ENCODE peak calls at places on chromosomes 3 and 15, in four cellular contexts. Y is SK-N-SH, Z is K562, T is HepG2. K is an unnamed sample.

GRCh38 chr15:67082007-67082536 is 16.7 kb downstream of the SMAD3 start:
- DNase-seq in T (no peak), Y (no peak), Z (peak), K (no peak)

GRCh38 chr3:126543457-126544090 is 15.2 kb downstream of the C3orf22 start:
- DNase-seq in Z (no peak), T (no peak), Y (peak), K (no peak)

GRCh38 chr3:141763088-141763750 is at the start of gene GRK7:
- DNase-seq in Y (no peak), T (no peak), Z (no peak), K (no peak)

GRCh38 chr3:120092444-120092843 is 1.8 kb downstream of the GSK3B start:
- DNase-seq in Y (no peak), Z (no peak), T (no peak), K (no peak)

GRCh38 chr3:40309925-40310635 is 573 bp downstream of the EIF1B start:
- DNase-seq in T (peak), Y (peak), Z (peak), K (peak)

GRCh38 chr3:112111785-112112402 is 21.2 kb downstream of the GCSAM start:
- DNase-seq in T (peak), Y (peak), Z (peak), K (peak)

GRCh38 chr3:133964547-133964946 is 65.2 kb downstream of the SLCO2A1 start:
- DNase-seq in T (peak), Z (no peak), Y (no peak), K (peak)

GRCh38 chr3:13379191-13379830 is 40.8 kb downstream of the NUP210 start:
- DNase-seq in T (no peak), Y (no peak), Z (no peak), K (no peak)

GRCh38 chr3:111621535-111621934 is 26.4 kb upstream of the ZBED2 start:
- DNase-seq in Y (peak), T (peak), Z (peak), K (no peak)

GRCh38 chr3:189652042-189652441 is 20.9 kb downstream of the TP63 start:
- DNase-seq in T (peak), Z (peak), Y (peak), K (peak)

GRCh38 chr15:66955001-66955516 is 110.3 kb upstream of the SMAD3 start:
- DNase-seq in Y (no peak), Z (no peak), T (no peak), K (no peak)

GRCh38 chr3:55402886-55403605 is 84.1 kb downstream of the WNT5A start:
- DNase-seq in Z (no peak), T (peak), Y (no peak), K (peak)

GRCh38 chr3:186967686-186968085 is 37.4 kb downstream of the ST6GAL1 start:
- DNase-seq in T (no peak), Z (no peak), Y (no peak), K (no peak)

GRCh38 chr3:193842029-193842782 is 249.2 kb downstream of the OPA1 start:
- DNase-seq in Y (no peak), Z (peak), T (no peak), K (peak)

GRCh38 chr3:5006755-5007202 is 27.5 kb downstream of the BHLHE40 start:
- DNase-seq in Z (no peak), T (no peak), Y (no peak), K (no peak)

GRCh38 chr3:86708908-86709307 is 282.0 kb downstream of the VGLL3 start:
- DNase-seq in T (no peak), Z (no peak), Y (no peak), K (peak)

GRCh38 chr3:115825046-115825445 is 201.7 kb downstream of the GAP43 start:
- DNase-seq in T (peak), Z (no peak), Y (no peak), K (no peak)

GRCh38 chr3:139084176-139084575 is 39.5 kb upstream of the PRR23C start:
- DNase-seq in Z (no peak), Y (no peak), T (no peak), K (no peak)

GRCh38 chr3:53846134-53846850 is at the start of the genes CHDH and IL17RB:
- DNase-seq in T (peak), Y (peak), Z (peak), K (peak)

GRCh38 chr3:11140713-11141104 is 13.6 kb upstream of the HRH1 start:
- DNase-seq in Y (no peak), T (no peak), Z (no peak), K (no peak)

GRCh38 chr15:68991723-68992122 is 22.8 kb upstream of the NOX5 start:
- DNase-seq in T (no peak), Y (peak), Z (peak), K (no peak)

GRCh38 chr3:24494616-24495333 is at the start of gene THRB:
- DNase-seq in T (peak), Y (peak), Z (peak), K (peak)

GRCh38 chr3:98035208-98035607 is at the start of gene GABRR3:
- DNase-seq in T (no peak), Z (no peak), Y (no peak), K (no peak)

GRCh38 chr15:29470794-29471193 is 201.2 kb upstream of the NSMCE3 start:
- DNase-seq in Y (no peak), T (no peak), Z (no peak), K (no peak)

GRCh38 chr15:81225161-81225671 is 28.5 kb downstream of the IL16 start:
- DNase-seq in Y (no peak), T (no peak), Z (no peak), K (no peak)

GRCh38 chr3:177427096-177427495 is 229.8 kb upstream of the TBL1XR1 start:
- DNase-seq in T (no peak), Z (peak), Y (no peak), K (peak)

GRCh38 chr15:35182841-35183479 is 97.9 kb upstream of the NANOGP8 start:
- DNase-seq in Y (no peak), Z (no peak), T (no peak), K (no peak)

GRCh38 chr15:88246666-88247446 is 9.7 kb downstream of the NTRK3 start:
- DNase-seq in Z (peak), T (peak), Y (peak), K (peak)

GRCh38 chr3:57646723-57647122 is 46.2 kb downstream of the DENND6A start:
- DNase-seq in T (no peak), Y (peak), Z (peak), K (peak)

GRCh38 chr3:10625307-10625706 is 119.9 kb upstream of the ATP2B2 start:
- DNase-seq in Y (no peak), Z (no peak), T (no peak), K (no peak)

GRCh38 chr15:59685737-59686297 is 3.3 kb downstream of the BNIP2 start:
- DNase-seq in T (no peak), Y (peak), Z (peak), K (no peak)

GRCh38 chr3:51955175-51955892 is at the start of gene GPR62:
- DNase-seq in Z (no peak), Y (no peak), T (no peak), K (no peak)

GRCh38 chr3:78912217-78912616 is 855.6 kb downstream of the ROBO1 start:
- DNase-seq in Y (peak), T (no peak), Z (no peak), K (no peak)

GRCh38 chr3:69729350-69729919 is 9.8 kb upstream of the MITF start:
- DNase-seq in Y (no peak), Z (no peak), T (peak), K (no peak)

GRCh38 chr3:65871305-65872141 is 167.2 kb downstream of the MAGI1 start:
- DNase-seq in Z (no peak), T (peak), Y (peak), K (peak)

GRCh38 chr15:38455096-38455495 is 1.2 kb downstream of the FAM98B start:
- DNase-seq in Y (no peak), T (no peak), Z (peak), K (no peak)

GRCh38 chr15:91021516-91022074 is 799 bp downstream of the VPS33B start:
- DNase-seq in T (peak), Y (peak), Z (no peak), K (peak)

GRCh38 chr3:133938770-133939495 is 43.3 kb upstream of the RAB6B start:
- DNase-seq in T (no peak), Y (no peak), Z (no peak), K (peak)

GRCh38 chr3:110420158-110420641 is 651.4 kb upstream of the NECTIN3 start:
- DNase-seq in Y (no peak), T (no peak), Z (no peak), K (no peak)

DNA sequence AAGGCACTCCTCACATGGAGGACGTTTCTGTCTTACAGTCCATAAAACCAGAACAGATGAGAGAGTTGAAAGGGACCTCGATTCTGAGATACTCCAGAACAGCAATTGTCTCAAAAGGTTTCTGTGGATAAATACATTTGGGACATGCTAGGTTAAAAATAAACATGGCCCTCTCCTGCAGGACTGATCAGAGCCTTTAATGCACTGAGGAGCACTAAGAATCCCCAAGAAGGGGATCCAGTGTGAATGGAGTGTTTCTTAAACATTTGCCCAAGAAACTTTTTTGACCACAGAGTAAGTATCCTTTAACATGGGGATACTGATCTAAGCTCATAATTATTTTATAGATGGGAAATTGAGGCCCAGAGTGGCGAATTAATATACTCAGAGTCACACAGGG is 223.4 kb downstream of the XXYLT1 start:
- DNase-seq in Y (no peak), Z (no peak), T (no peak), K (no peak)
- TF ChIP-seq JUND in Y (no peak), Z (no peak), T (no peak), K (no peak)

GRCh38 chr15:65254237-65254820 is 32.4 kb downstream of the PARP16 start:
- DNase-seq in T (no peak), Y (peak), Z (no peak), K (no peak)
- TF ChIP-seq JUND in T (no peak), Y (no peak), Z (no peak), K (no peak)

GRCh38 chr15:100118546-100118945 is 223.2 kb downstream of the ADAMTS17 start:
- DNase-seq in Y (no peak), Z (no peak), T (no peak), K (no peak)

GRCh38 chr15:100115066-100115710 is 226.6 kb downstream of the ADAMTS17 start:
- DNase-seq in Z (no peak), Y (no peak), T (no peak), K (no peak)

GRCh38 chr15:100114526-100114925 is 227.2 kb downstream of the ADAMTS17 start:
- DNase-seq in Z (no peak), Y (no peak), T (no peak), K (no peak)

GRCh38 chr15:100115711-100116090 is 226.1 kb downstream of the ADAMTS17 start:
- DNase-seq in Z (no peak), T (no peak), Y (no peak), K (no peak)

GRCh38 chr15:100116416-100117190 is 225.2 kb downstream of the ADAMTS17 start:
- DNase-seq in T (no peak), Z (no peak), Y (no peak), K (no peak)
- TF ChIP-seq JUND in T (no peak), Z (no peak), Y (no peak), K (no peak)

DNA sequence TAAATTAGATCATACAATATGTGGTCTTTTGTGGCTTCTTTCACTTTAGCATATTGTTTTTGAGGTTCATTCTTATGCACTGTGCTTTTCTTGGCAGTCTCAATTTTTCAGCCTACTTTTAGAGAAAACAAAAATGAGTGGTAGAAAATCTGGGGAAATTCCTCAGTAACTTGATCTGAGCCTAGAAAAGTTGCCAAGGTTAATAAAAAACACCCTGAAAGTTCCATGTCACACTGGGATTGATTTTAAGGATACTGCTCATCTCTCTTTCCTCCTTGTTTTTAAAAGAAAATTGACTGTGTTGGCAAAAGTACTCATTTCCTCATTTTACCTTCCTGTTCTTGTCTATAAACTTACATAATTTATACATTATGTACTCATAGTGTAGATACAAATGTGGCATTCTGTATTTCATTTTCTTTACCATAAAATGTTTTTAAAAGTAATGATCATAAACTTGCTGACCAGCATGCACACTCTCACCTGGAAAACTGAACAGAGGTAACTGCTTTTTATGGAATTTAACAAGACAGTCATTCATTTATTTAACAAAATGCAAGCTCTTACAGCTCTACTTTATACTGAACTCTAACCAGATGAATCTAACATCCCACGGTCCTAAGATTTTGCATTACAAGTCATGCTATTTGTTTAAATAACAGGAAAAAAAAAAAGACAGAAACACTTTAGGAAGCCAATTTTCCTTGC is 28.6 kb upstream of the SH3BP5 start:
- DNase-seq in Y (no peak), T (no peak), Z (no peak), K (no peak)
- TF ChIP-seq JUND in Y (no peak), T (no peak), Z (no peak), K (no peak)

GRCh38 chr3:123229145-123229544 is 27.4 kb downstream of the SEC22A start:
- DNase-seq in Y (peak), T (no peak), Z (peak), K (peak)
- TF ChIP-seq JUND in Y (no peak), T (no peak), Z (no peak), K (no peak)

K was measured in T47D.